ENCODE peak calls at places on chromosomes 2 and 18, in four cellular contexts. F is stomach, L is sigmoid colon, I is K562. H is an unnamed sample. For H3K4me1, the result is how much of the 10 kb centered on the place peaks cover.

GRCh38 chr2:232332940-232333259 is 45.7 kb upstream of the ALPP start:
- DNase-seq in F (no peak), L (no peak), I (no peak), H (no peak)

GRCh38 chr18:34650121-34650545 is 60.0 kb upstream of the DTNA start:
- DNase-seq in F (no peak), L (no peak), I (no peak), H (no peak)

GRCh38 chr2:211611061-211611518 is 927.5 kb downstream of the ERBB4 start:
- DNase-seq in F (no peak), L (no peak), I (no peak), H (no peak)

GRCh38 chr18:54671291-54671881 is 80.3 kb downstream of the DYNAP start:
- DNase-seq in F (no peak), L (no peak), I (peak), H (no peak)

GRCh38 chr2:42659601-42660000 is 91.2 kb downstream of the MTA3 start:
- DNase-seq in F (no peak), L (no peak), I (no peak), H (no peak)

GRCh38 chr2:74768401-74768914 is 65.5 kb upstream of the HK2 start:
- DNase-seq in F (no peak), L (no peak), I (no peak), H (no peak)

GRCh38 chr18:40980171-40980570 is 974.9 kb upstream of the PIK3C3 start:
- DNase-seq in F (no peak), L (no peak), I (no peak), H (no peak)

GRCh38 chr2:67041051-67041450 is 356.1 kb upstream of the ETAA1 start:
- DNase-seq in F (no peak), L (no peak), I (no peak), H (no peak)

GRCh38 chr2:96710985-96711384 is 28.9 kb downstream of the LMAN2L start:
- DNase-seq in F (no peak), L (no peak), I (peak), H (no peak)

DNA sequence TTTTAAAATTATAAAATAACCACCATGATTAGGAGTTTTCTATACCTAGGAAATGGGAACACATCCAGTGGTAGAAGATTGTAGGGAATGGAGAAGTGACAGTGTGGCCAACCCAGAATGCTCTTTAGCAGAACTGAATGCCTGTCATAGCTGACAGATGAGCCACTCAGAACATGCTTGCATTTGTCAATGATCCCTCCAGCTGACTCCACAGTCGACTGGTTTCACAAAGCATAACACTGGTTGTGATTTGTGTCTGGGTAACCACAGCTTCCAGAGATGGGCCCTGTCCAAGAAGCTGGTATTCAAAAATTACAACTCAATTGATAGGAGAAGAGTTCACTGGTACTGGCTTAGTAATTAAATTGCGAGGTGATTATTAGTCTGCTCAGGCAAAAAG is 9.0 kb upstream of the CTIF start:
- DNase-seq in F (no peak), L (no peak), I (no peak), H (no peak)
- TF ChIP-seq EP300 in F (no peak), L (no peak), I (no peak), H (no peak)

GRCh38 chr2:40556739-40557138 is 104.8 kb upstream of the SLC8A1 start:
- DNase-seq in F (no peak), L (no peak), I (no peak), H (no peak)
- H3K4me1 ChIP-seq in F (under half), L (under half), I (under half), H (under half)

GRCh38 chr2:107358362-107358761 is 468.3 kb upstream of the RGPD4 start:
- DNase-seq in F (no peak), L (no peak), I (no peak), H (no peak)
- H3K27ac ChIP-seq in F (no peak), L (no peak), I (no peak), H (no peak)

GRCh38 chr18:44897445-44898215 is 216.9 kb downstream of the SETBP1 start:
- DNase-seq in F (no peak), L (no peak), I (no peak), H (no peak)

GRCh38 chr18:44896817-44897216 is 216.1 kb downstream of the SETBP1 start:
- DNase-seq in F (no peak), L (no peak), I (no peak), H (no peak)

GRCh38 chr18:44895176-44895798 is 214.6 kb downstream of the SETBP1 start:
- DNase-seq in F (peak), L (no peak), I (peak), H (no peak)

GRCh38 chr18:44894011-44894410 is 213.3 kb downstream of the SETBP1 start:
- DNase-seq in F (no peak), L (no peak), I (no peak), H (no peak)

DNA sequence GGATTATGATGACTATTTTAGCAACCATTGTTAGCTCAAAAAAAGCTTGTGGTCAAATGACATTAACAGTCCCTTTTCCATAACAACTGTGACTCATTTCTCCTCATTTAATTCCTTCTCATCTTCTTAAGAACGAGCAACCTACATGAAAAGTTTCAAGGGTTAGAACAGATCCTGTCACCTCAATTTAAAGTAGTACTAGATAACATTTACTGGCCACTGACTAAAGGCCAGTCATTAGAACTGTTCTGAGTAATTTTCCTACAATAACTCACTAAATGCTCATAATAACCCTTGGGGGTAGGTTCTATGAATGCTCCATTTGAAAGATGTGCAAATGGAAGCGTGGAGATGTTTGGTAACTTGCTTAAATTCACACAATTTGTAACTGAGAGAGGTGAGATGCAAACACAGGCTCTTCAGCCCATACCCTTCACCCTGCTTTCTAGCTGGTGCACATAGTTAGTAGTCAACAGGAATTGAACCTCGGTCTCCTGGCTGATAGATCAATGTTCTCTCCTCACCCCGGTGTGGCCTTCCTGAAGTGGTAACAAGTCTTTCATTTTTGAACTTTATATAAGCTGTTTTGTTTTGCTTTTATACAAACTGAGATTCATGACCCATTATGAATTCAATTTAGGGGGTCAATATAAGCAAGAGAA is 212.5 kb downstream of the SETBP1 start:
- DNase-seq in F (no peak), L (no peak), I (no peak), H (no peak)
- TF ChIP-seq EP300 in F (no peak), L (no peak), I (no peak), H (no peak)

H was measured in suprapubic skin.